ENCODE peak calls at places on chromosomes 11 and 22, in seven cellular contexts. W is lower lobe of right lung; K is AG04450; B is neuronal stem cell; R is HL-60; L is CD8-positive, alpha-beta T cell; F is H9. A is an unnamed sample.

GRCh38 chr22:46224044-46224746 is 25.9 kb downstream of the CDPF1 start:
- DNase-seq in W (no peak), R (no peak), L (no peak), K (no peak), B (no peak), F (no peak), A (no peak)

GRCh38 chr22:49971232-49972162 is 10.9 kb downstream of the PIM3 start:
- DNase-seq in W (peak), L (no peak), R (peak), K (no peak), F (peak), B (no peak), A (peak)

GRCh38 chr11:130213143-130213978 is 53.8 kb downstream of the ST14 start:
- DNase-seq in R (peak), W (peak), B (peak), K (no peak), L (peak), F (peak), A (peak)

GRCh38 chr11:12017243-12017678 is 8.8 kb upstream of the DKK3 start:
- DNase-seq in K (peak), B (no peak), R (no peak), F (no peak), W (no peak), L (no peak), A (peak)

GRCh38 chr22:37848587-37849088 is 581 bp upstream of the EIF3L start:
- DNase-seq in R (no peak), F (no peak), B (no peak), L (peak), K (no peak), W (no peak), A (no peak)

GRCh38 chr11:101880208-101880607 is 34.6 kb upstream of the CEP126 start:
- DNase-seq in W (no peak), R (no peak), F (no peak), B (no peak), K (no peak), L (no peak), A (no peak)

GRCh38 chr11:100576044-100577021 is 110.8 kb upstream of the ARHGAP42 start:
- DNase-seq in B (peak), K (no peak), L (no peak), W (no peak), R (peak), F (no peak), A (no peak)

GRCh38 chr22:50184004-50184461 is 1.7 kb upstream of the TRABD start:
- DNase-seq in K (no peak), R (no peak), F (no peak), W (peak), L (no peak), B (no peak), A (peak)

GRCh38 chr11:94885133-94885532 is 88.2 kb downstream of the CWC15 start:
- DNase-seq in L (no peak), B (no peak), K (no peak), F (no peak), W (no peak), R (no peak), A (no peak)

GRCh38 chr22:42646569-42647525 is 2.3 kb downstream of the CYB5R3 start:
- DNase-seq in W (no peak), L (no peak), B (no peak), R (no peak), F (no peak), K (no peak), A (peak)

GRCh38 chr11:120817131-120817530 is 206.8 kb upstream of the TBCEL start:
- DNase-seq in W (no peak), K (no peak), R (no peak), F (no peak), L (no peak), B (no peak), A (peak)

GRCh38 chr11:30917859-30918478 is 331.8 kb upstream of the MPPED2 start:
- DNase-seq in K (peak), W (no peak), R (no peak), L (no peak), F (no peak), B (peak), A (peak)

GRCh38 chr11:32382339-32383049 is 52.8 kb downstream of the WT1 start:
- DNase-seq in L (no peak), B (no peak), W (no peak), F (no peak), R (no peak), K (no peak), A (no peak)

GRCh38 chr11:67482275-67482735 is 521 bp upstream of the AIP start:
- DNase-seq in W (no peak), L (no peak), R (no peak), B (no peak), F (no peak), K (no peak), A (peak)

GRCh38 chr11:117794144-117794543 is 2.9 kb downstream of the DSCAML1 start:
- DNase-seq in B (no peak), L (no peak), W (no peak), K (no peak), R (no peak), F (no peak), A (no peak)
- H3K27ac ChIP-seq in B (no peak), L (no peak), W (no peak), K (no peak), R (no peak), F (no peak), A (no peak)

GRCh38 chr11:73797457-73797856 is 9.8 kb downstream of the MRPL48 start:
- DNase-seq in W (no peak), L (no peak), B (no peak), K (no peak), F (no peak), R (no peak), A (no peak)
- H3K27ac ChIP-seq in W (no peak), L (no peak), B (no peak), K (no peak), F (no peak), R (no peak), A (no peak)

GRCh38 chr22:27345681-27346080 is 455.9 kb downstream of the MN1 start:
- DNase-seq in R (no peak), W (no peak), K (no peak), F (no peak), L (no peak), B (no peak), A (no peak)
- H3K27ac ChIP-seq in R (no peak), W (no peak), K (no peak), F (no peak), L (no peak), B (no peak), A (no peak)

DNA sequence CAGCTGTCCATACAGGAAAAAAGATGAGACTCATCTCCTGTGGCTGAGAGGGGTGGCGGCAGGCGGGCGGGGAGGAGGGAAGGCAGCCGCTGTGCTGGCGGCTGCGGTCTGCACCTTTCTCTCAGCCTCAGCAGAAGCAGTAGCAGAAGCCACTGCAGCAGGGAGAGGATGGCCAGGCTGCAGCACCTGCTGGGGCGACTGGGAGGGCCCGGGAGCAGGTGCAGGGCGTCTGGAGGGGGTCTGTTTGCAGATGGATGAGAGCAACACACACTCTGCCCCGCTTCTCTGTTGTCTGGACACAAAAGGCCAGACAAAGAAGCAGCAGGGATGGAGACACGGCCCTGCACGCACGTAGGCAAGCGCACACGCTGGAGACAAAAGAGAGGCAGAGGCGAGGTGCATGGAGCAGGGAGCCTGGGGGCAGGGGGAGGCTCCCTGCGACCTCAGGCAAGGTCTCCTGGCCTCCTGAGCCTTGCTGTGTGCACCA is 9.3 kb upstream of the MIAT start:
- DNase-seq in B (peak), F (peak), K (no peak), L (peak), W (no peak), R (no peak), A (no peak)
- H3K27ac ChIP-seq in B (no peak), F (no peak), K (no peak), L (peak), W (no peak), R (peak), A (no peak)

DNA sequence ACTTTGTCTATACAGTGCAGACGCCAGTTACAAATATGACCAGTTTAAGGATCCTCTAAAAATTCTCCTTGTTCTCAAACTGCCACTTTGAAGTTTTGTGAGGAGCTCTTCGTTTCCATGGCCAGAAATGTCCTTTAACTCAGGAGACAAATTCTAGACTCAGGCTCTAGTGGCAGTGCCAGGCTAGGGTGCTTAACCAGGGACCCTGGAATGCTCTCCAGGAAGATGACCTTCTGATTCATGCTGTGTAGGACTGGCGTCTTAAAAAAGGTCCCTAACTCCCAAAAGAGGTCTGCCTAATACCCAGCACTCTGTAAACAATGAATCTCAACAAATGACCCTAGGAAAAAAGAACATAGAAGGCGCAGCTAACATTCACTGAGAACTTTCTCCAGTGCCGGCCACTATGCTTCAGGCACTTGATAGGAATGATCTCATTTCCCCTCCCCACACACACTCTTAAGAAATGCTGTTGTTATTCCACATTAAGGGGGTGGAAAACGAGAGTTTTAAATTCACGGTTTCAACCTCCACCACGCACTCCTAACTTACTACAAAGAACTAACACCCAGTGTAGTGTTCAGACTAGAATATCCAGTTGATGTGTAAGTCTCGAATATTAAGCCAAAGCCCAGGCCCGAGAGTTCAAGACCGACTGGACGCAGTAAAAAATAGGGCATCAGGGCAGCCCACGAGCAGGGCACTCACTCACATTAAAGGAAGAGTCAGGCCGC is 763 bp downstream of the NXF1 start:
- DNase-seq in F (no peak), L (no peak), W (peak), K (no peak), R (no peak), B (no peak), A (no peak)
- H3K27ac ChIP-seq in F (no peak), L (peak), W (peak), K (peak), R (peak), B (no peak), A (peak)

GRCh38 chr22:24389680-24390079 is 37.7 kb upstream of the ADORA2A start:
- DNase-seq in W (no peak), R (no peak), B (no peak), K (no peak), L (no peak), F (no peak), A (no peak)
- H3K27ac ChIP-seq in W (peak), R (no peak), B (no peak), K (no peak), L (no peak), F (no peak), A (peak)

GRCh38 chr11:61718046-61718531 is 34.3 kb upstream of the MYRF start:
- DNase-seq in K (no peak), L (no peak), F (no peak), R (no peak), W (no peak), B (no peak), A (no peak)

GRCh38 chr11:61716478-61717285 is 35.8 kb upstream of the MYRF start:
- DNase-seq in F (no peak), R (no peak), W (no peak), B (no peak), L (no peak), K (no peak), A (no peak)

GRCh38 chr11:61718613-61719302 is 33.7 kb upstream of the MYRF start:
- DNase-seq in W (no peak), L (no peak), R (no peak), K (peak), F (peak), B (peak), A (peak)

GRCh38 chr11:61715877-61716276 is 35.7 kb downstream of the DAGLA start:
- DNase-seq in F (no peak), K (no peak), R (no peak), W (no peak), L (no peak), B (no peak), A (no peak)

DNA sequence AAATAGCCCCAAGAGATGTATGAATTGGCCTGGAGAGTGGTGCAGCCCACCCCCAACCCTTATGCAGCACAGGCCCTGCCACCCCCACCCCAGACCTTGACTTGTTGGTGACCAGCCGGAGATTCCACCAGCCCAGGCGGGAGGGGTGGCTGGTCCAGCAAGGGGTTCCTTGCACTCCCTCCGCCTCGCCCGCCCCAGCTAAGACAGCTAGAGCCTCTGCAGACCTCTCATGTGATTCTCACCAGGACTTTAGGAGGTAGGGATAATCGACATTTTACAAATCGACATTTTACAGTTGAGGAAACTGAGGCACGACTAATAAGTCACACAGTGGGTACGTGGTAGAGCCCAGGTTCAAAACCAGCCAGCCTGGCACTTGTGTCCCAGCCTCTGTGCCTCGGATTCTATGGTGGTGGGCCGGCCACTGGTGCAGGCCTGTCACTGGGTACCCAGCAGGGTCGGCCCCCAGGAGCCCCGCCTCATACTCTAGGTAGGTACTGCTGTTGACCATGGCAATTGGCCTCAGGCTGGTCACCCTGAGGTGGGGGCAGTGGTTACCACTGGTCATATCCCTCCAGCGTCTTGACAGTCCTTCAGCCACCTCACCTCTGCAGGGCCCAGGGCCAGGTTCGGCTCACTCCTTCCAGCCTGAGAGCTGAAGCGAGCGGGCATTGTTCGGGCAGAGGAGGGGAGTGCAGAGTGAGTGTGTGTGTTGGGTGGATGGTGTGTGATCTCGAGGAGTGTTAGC is 35.0 kb upstream of the MYRF start:
- DNase-seq in B (no peak), F (no peak), W (no peak), L (no peak), K (no peak), R (no peak), A (no peak)
- H3K27ac ChIP-seq in B (no peak), F (no peak), W (no peak), L (no peak), K (no peak), R (no peak), A (peak)

GRCh38 chr11:19117760-19118097 is 761 bp downstream of the ZDHHC13 start:
- DNase-seq in R (no peak), L (no peak), W (no peak), K (no peak), F (no peak), B (no peak), A (no peak)
- H3K27ac ChIP-seq in R (no peak), L (peak), W (peak), K (no peak), F (no peak), B (no peak), A (peak)

A was measured in heart right ventricle.